ENCODE peak calls at places on chromosomes 2 and 18, in five cellular contexts. F is K562, M is Right ventricle myocardium superior, V is GM06990, R is NCI-H1105 treated with DMSO at 0.1 percent for 48 hours. Q is an unnamed sample.

GRCh38 chr2:130261970-130262760 is 63.9 kb upstream of the TUBA3E start:
- DNase-seq in F (no peak), R (no peak), V (no peak), M (no peak), Q (no peak)

GRCh38 chr2:43539991-43540860 is 55.6 kb downstream of the THADA start:
- DNase-seq in F (no peak), V (no peak), M (peak; percentile 74), R (no peak), Q (no peak)

GRCh38 chr2:74514368-74515270 is at the start of gene TLX2:
- DNase-seq in M (no peak), F (no peak), R (no peak), V (no peak), Q (no peak)

GRCh38 chr2:54669677-54670484 is 53.6 kb upstream of the EML6 start:
- DNase-seq in F (no peak), V (no peak), R (no peak), M (no peak), Q (no peak)

GRCh38 chr2:25955036-25955435 is 27.3 kb downstream of the KIF3C start:
- DNase-seq in R (no peak), V (no peak), M (no peak), F (no peak), Q (no peak)

GRCh38 chr2:120446236-120447121 is 100.5 kb downstream of the INHBB start:
- DNase-seq in R (no peak), F (no peak), V (no peak), M (no peak), Q (no peak)

GRCh38 chr2:188523901-188524300 is 232.2 kb downstream of the GULP1 start:
- DNase-seq in F (no peak), M (no peak), R (peak; percentile 54), V (no peak), Q (no peak)

GRCh38 chr18:2391470-2391869 is 179.8 kb downstream of the METTL4 start:
- DNase-seq in R (no peak), M (no peak), F (no peak), V (no peak), Q (no peak)